ENCODE peak calls at places on chromosome 2, in five cellular contexts. One of them, this sample, is unnamed.

GRCh38 chr2:197261808-197262226 is 48.8 kb downstream of the ANKRD44 start:
- DNase-seq in lower lobe of right lung: no peak
- DNase-seq in stimulated activated CD4-positive, alpha-beta T cell treated with anti-CD3 and anti-CD28 coated beads, Interleukin-12 subunit alpha, Interleukin-12 subunit beta, amount 100 ng/mL, for 4 hours: no peak
- DNase-seq in colonic mucosa: no peak
- DNase-seq in stromal cell of bone marrow: no peak
- DNase-seq in this sample: no peak

GRCh38 chr2:112156152-112156986 is 18.2 kb downstream of the FBLN7 start:
- DNase-seq in lower lobe of right lung: no peak
- DNase-seq in stimulated activated CD4-positive, alpha-beta T cell treated with anti-CD3 and anti-CD28 coated beads, Interleukin-12 subunit alpha, Interleukin-12 subunit beta, amount 100 ng/mL, for 4 hours: no peak
- DNase-seq in stromal cell of bone marrow: peak
- DNase-seq in colonic mucosa: no peak
- DNase-seq in this sample: no peak

GRCh38 chr2:65453916-65454315 is 21.5 kb upstream of the SPRED2 start:
- DNase-seq in stimulated activated CD4-positive, alpha-beta T cell treated with anti-CD3 and anti-CD28 coated beads, Interleukin-12 subunit alpha, Interleukin-12 subunit beta, amount 100 ng/mL, for 4 hours: no peak
- DNase-seq in lower lobe of right lung: no peak
- DNase-seq in stromal cell of bone marrow: no peak
- DNase-seq in colonic mucosa: no peak
- DNase-seq in this sample: no peak

GRCh38 chr2:40957508-40957907 is 505.6 kb upstream of the SLC8A1 start:
- DNase-seq in stromal cell of bone marrow: no peak
- DNase-seq in colonic mucosa: no peak
- DNase-seq in lower lobe of right lung: peak
- DNase-seq in stimulated activated CD4-positive, alpha-beta T cell treated with anti-CD3 and anti-CD28 coated beads, Interleukin-12 subunit alpha, Interleukin-12 subunit beta, amount 100 ng/mL, for 4 hours: no peak
- DNase-seq in this sample: no peak

GRCh38 chr2:16522031-16522818 is 143.4 kb downstream of the CYRIA start:
- DNase-seq in colonic mucosa: no peak
- DNase-seq in lower lobe of right lung: no peak
- DNase-seq in stimulated activated CD4-positive, alpha-beta T cell treated with anti-CD3 and anti-CD28 coated beads, Interleukin-12 subunit alpha, Interleukin-12 subunit beta, amount 100 ng/mL, for 4 hours: no peak
- DNase-seq in stromal cell of bone marrow: no peak
- DNase-seq in this sample: no peak

GRCh38 chr2:240383871-240384700 is 51.4 kb upstream of the GPC1 start:
- DNase-seq in stromal cell of bone marrow: no peak
- DNase-seq in stimulated activated CD4-positive, alpha-beta T cell treated with anti-CD3 and anti-CD28 coated beads, Interleukin-12 subunit alpha, Interleukin-12 subunit beta, amount 100 ng/mL, for 4 hours: no peak
- DNase-seq in lower lobe of right lung: peak
- DNase-seq in colonic mucosa: no peak
- DNase-seq in this sample: peak

GRCh38 chr2:238162516-238163441 is 4.0 kb downstream of the ERFE start:
- DNase-seq in colonic mucosa: no peak
- DNase-seq in stromal cell of bone marrow: no peak
- DNase-seq in stimulated activated CD4-positive, alpha-beta T cell treated with anti-CD3 and anti-CD28 coated beads, Interleukin-12 subunit alpha, Interleukin-12 subunit beta, amount 100 ng/mL, for 4 hours: no peak
- DNase-seq in lower lobe of right lung: no peak
- DNase-seq in this sample: peak

GRCh38 chr2:107025869-107026380 is 140.0 kb upstream of the ST6GAL2 start:
- DNase-seq in stimulated activated CD4-positive, alpha-beta T cell treated with anti-CD3 and anti-CD28 coated beads, Interleukin-12 subunit alpha, Interleukin-12 subunit beta, amount 100 ng/mL, for 4 hours: no peak
- DNase-seq in lower lobe of right lung: no peak
- DNase-seq in colonic mucosa: peak
- DNase-seq in stromal cell of bone marrow: no peak
- DNase-seq in this sample: no peak

GRCh38 chr2:85766214-85766613 is 12.4 kb downstream of the ATOH8 start:
- DNase-seq in colonic mucosa: no peak
- DNase-seq in stromal cell of bone marrow: no peak
- DNase-seq in stimulated activated CD4-positive, alpha-beta T cell treated with anti-CD3 and anti-CD28 coated beads, Interleukin-12 subunit alpha, Interleukin-12 subunit beta, amount 100 ng/mL, for 4 hours: no peak
- DNase-seq in lower lobe of right lung: no peak
- DNase-seq in this sample: no peak